ENCODE peak calls at places on chromosomes 6 and 20, in eight cellular contexts. W is central memory CD8-positive, alpha-beta T cell; M is B cell; Q is C1 segment of cervical spinal cord; B is NCI-H345; G is activated T-cell treated with anti-CD3 and anti-CD28 coated beads, Interleukin-2, amount 50 U/mL, for 4 hours; O is fibroblast of mammary gland; T is spleen. Z is an unnamed sample.

GRCh38 chr20:63281741-63282665 is 9.4 kb downstream of the ARFGAP1 start:
- DNase-seq in W (no peak), M (no peak), Q (no peak), B (no peak), G (no peak), O (no peak), T (no peak), Z (no peak)

GRCh38 chr6:139008117-139008516 is 20.1 kb upstream of the REPS1 start:
- DNase-seq in W (no peak), M (no peak), Q (no peak), B (no peak), G (no peak), O (no peak), T (no peak), Z (no peak)

GRCh38 chr6:31202259-31203166 is 32.0 kb upstream of the POU5F1 start:
- DNase-seq in W (no peak), M (no peak), Q (no peak), B (no peak), G (no peak), O (no peak), T (peak), Z (no peak)

GRCh38 chr20:14616003-14616402 is 278.6 kb upstream of the FLRT3 start:
- DNase-seq in W (no peak), M (no peak), Q (no peak), B (no peak), G (no peak), O (no peak), T (no peak), Z (no peak)

GRCh38 chr6:157530126-157530525 is 149.1 kb downstream of the ZDHHC14 start:
- DNase-seq in W (no peak), M (no peak), Q (no peak), B (no peak), G (no peak), O (no peak), T (no peak), Z (no peak)

GRCh38 chr6:155314773-155315515 is 660 bp upstream of the TFB1M start:
- DNase-seq in W (no peak), M (peak), Q (peak), B (peak), G (no peak), O (peak), T (no peak), Z (peak)

GRCh38 chr6:126664271-126664670 is 324.4 kb downstream of the CENPW start:
- DNase-seq in W (no peak), M (no peak), Q (no peak), B (no peak), G (no peak), O (no peak), T (no peak), Z (no peak)

GRCh38 chr6:1182722-1183521 is 129.0 kb upstream of the FOXQ1 start:
- DNase-seq in W (no peak), M (no peak), Q (no peak), B (no peak), G (no peak), O (no peak), T (no peak), Z (no peak)

GRCh38 chr6:159008656-159009288 is 8.8 kb upstream of the RSPH3 start:
- DNase-seq in W (peak), M (peak), Q (no peak), B (peak), G (no peak), O (peak), T (no peak), Z (no peak)

GRCh38 chr6:24332306-24332705 is 25.6 kb downstream of the DCDC2 start:
- DNase-seq in W (no peak), M (no peak), Q (no peak), B (no peak), G (no peak), O (no peak), T (no peak), Z (no peak)

GRCh38 chr20:31907046-31907445 is 36.6 kb downstream of the TTLL9 start:
- DNase-seq in W (no peak), M (no peak), Q (no peak), B (no peak), G (no peak), O (no peak), T (no peak), Z (no peak)

GRCh38 chr20:57404419-57405072 is 13.3 kb downstream of the RBM38 start:
- DNase-seq in W (no peak), M (no peak), Q (no peak), B (no peak), G (no peak), O (no peak), T (peak), Z (no peak)

GRCh38 chr6:135002229-135002844 is 52.3 kb downstream of the HBS1L start:
- DNase-seq in W (no peak), M (peak), Q (no peak), B (no peak), G (no peak), O (peak), T (no peak), Z (no peak)

GRCh38 chr20:25046181-25046641 is 11.7 kb downstream of the ACSS1 start:
- DNase-seq in W (no peak), M (no peak), Q (no peak), B (no peak), G (no peak), O (no peak), T (peak), Z (no peak)

GRCh38 chr6:5782783-5783567 is 223.8 kb downstream of the NRN1 start:
- DNase-seq in W (no peak), M (no peak), Q (no peak), B (no peak), G (no peak), O (no peak), T (no peak), Z (no peak)

GRCh38 chr6:43896474-43896873 is 126.5 kb downstream of the VEGFA start:
- DNase-seq in W (no peak), M (no peak), Q (no peak), B (no peak), G (no peak), O (peak), T (no peak), Z (no peak)

GRCh38 chr20:63223121-63223825 is 7.3 kb upstream of the YTHDF1 start:
- DNase-seq in W (no peak), M (peak), Q (no peak), B (peak), G (peak), O (peak), T (no peak), Z (no peak)

GRCh38 chr6:45653117-45653883 is 275.6 kb upstream of the SUPT3H start:
- DNase-seq in W (no peak), M (no peak), Q (no peak), B (no peak), G (no peak), O (peak), T (no peak), Z (no peak)

GRCh38 chr6:13239530-13240455 is 88.5 kb downstream of the TBC1D7 start:
- DNase-seq in W (no peak), M (no peak), Q (no peak), B (no peak), G (no peak), O (peak), T (no peak), Z (no peak)

GRCh38 chr6:113047148-113047547 is 700.0 kb downstream of the RFPL4B start:
- DNase-seq in W (no peak), M (no peak), Q (no peak), B (no peak), G (no peak), O (peak), T (no peak), Z (no peak)

GRCh38 chr6:28785962-28786679 is 137.7 kb downstream of the TRIM27 start:
- DNase-seq in W (no peak), M (no peak), Q (no peak), B (no peak), G (no peak), O (no peak), T (no peak), Z (no peak)

GRCh38 chr20:38331245-38331644 is 15.0 kb upstream of the LBP start:
- DNase-seq in W (no peak), M (no peak), Q (no peak), B (no peak), G (no peak), O (no peak), T (no peak), Z (no peak)

GRCh38 chr6:113596907-113597583 is 260.1 kb upstream of the MARCKS start:
- DNase-seq in W (no peak), M (no peak), Q (no peak), B (peak), G (no peak), O (peak), T (no peak), Z (no peak)

GRCh38 chr6:119368917-119369316 is 19.4 kb upstream of the MAN1A1 start:
- DNase-seq in W (no peak), M (no peak), Q (no peak), B (no peak), G (no peak), O (no peak), T (no peak), Z (no peak)

GRCh38 chr6:144139817-144140216 is 10.5 kb upstream of the STX11 start:
- DNase-seq in W (no peak), M (no peak), Q (no peak), B (no peak), G (no peak), O (no peak), T (no peak), Z (no peak)

GRCh38 chr20:19692685-19693119 is 65.4 kb upstream of the RIN2 start:
- DNase-seq in W (no peak), M (peak), Q (no peak), B (peak), G (peak), O (peak), T (peak), Z (peak)

GRCh38 chr6:40138273-40138720 is 204.0 kb upstream of the MOCS1 start:
- DNase-seq in W (no peak), M (no peak), Q (no peak), B (no peak), G (no peak), O (no peak), T (no peak), Z (no peak)

GRCh38 chr20:9051508-9051907 is 17.4 kb upstream of the PLCB4 start:
- DNase-seq in W (no peak), M (no peak), Q (no peak), B (no peak), G (no peak), O (peak), T (no peak), Z (no peak)

GRCh38 chr20:19073584-19074198 is 138.8 kb upstream of the SLC24A3 start:
- DNase-seq in W (no peak), M (no peak), Q (no peak), B (peak), G (no peak), O (no peak), T (no peak), Z (no peak)

GRCh38 chr6:128508588-128509296 is 11.7 kb downstream of the PTPRK start:
- DNase-seq in W (no peak), M (no peak), Q (no peak), B (no peak), G (no peak), O (peak), T (no peak), Z (no peak)

GRCh38 chr20:40233401-40233800 is 455.6 kb downstream of the MAFB start:
- DNase-seq in W (no peak), M (no peak), Q (no peak), B (no peak), G (no peak), O (peak), T (no peak), Z (no peak)

GRCh38 chr6:166781331-166781730 is 154.3 kb upstream of the RPS6KA2 start:
- DNase-seq in W (no peak), M (no peak), Q (no peak), B (no peak), G (no peak), O (no peak), T (peak), Z (no peak)

GRCh38 chr6:170034294-170034693 is 256.6 kb downstream of the DLL1 start:
- DNase-seq in W (no peak), M (no peak), Q (no peak), B (no peak), G (no peak), O (no peak), T (peak), Z (peak)

GRCh38 chr6:134873500-134874388 is 76.2 kb downstream of the ALDH8A1 start:
- DNase-seq in W (no peak), M (peak), Q (no peak), B (no peak), G (peak), O (no peak), T (no peak), Z (no peak)

GRCh38 chr20:3781153-3781910 is at the start of gene SPEF1:
- DNase-seq in W (peak), M (peak), Q (peak), B (peak), G (no peak), O (peak), T (peak), Z (peak)

GRCh38 chr6:64146094-64146493 is 510.5 kb downstream of the PHF3 start:
- DNase-seq in W (no peak), M (no peak), Q (no peak), B (no peak), G (no peak), O (no peak), T (no peak), Z (no peak)

GRCh38 chr20:31819083-31819784 is at the start of gene MYLK2:
- DNase-seq in W (no peak), M (no peak), Q (no peak), B (no peak), G (no peak), O (no peak), T (no peak), Z (no peak)

GRCh38 chr6:43575105-43575771 is 600 bp downstream of the XPO5 start:
- DNase-seq in W (no peak), M (peak), Q (peak), B (peak), G (peak), O (peak), T (no peak), Z (no peak)

GRCh38 chr6:122838060-122838780 is 49.2 kb downstream of the SMPDL3A start:
- DNase-seq in W (no peak), M (no peak), Q (no peak), B (peak), G (no peak), O (peak), T (no peak), Z (no peak)